ENCODE peak calls at places on chromosome 7, in eight cellular contexts. M is NB4, L is C1 segment of cervical spinal cord, O is NCI-H774, T is upper lobe of right lung, Y is heart left ventricle, K is heart right ventricle, V is NCI-H2107. N is an unnamed sample.

GRCh38 chr7:146982482-146982881 is 865.9 kb downstream of the CNTNAP2 start:
- DNase-seq in T (no peak), L (no peak), Y (no peak), O (no peak), K (no peak), V (no peak), M (no peak), N (no peak)

GRCh38 chr7:6310594-6310993 is 38.2 kb upstream of the CYTH3 start:
- DNase-seq in Y (no peak), L (no peak), K (no peak), T (no peak), V (no peak), M (no peak), O (no peak), N (no peak)

GRCh38 chr7:44066111-44066460 is 719 bp upstream of the PGAM2 start:
- DNase-seq in Y (no peak), T (peak), O (no peak), L (no peak), M (no peak), K (no peak), V (no peak), N (no peak)

GRCh38 chr7:15864260-15864991 is 177.9 kb upstream of the MEOX2 start:
- DNase-seq in Y (no peak), V (no peak), M (no peak), K (no peak), O (no peak), T (no peak), L (no peak), N (no peak)

GRCh38 chr7:148050492-148051158 is 539.9 kb upstream of the C7orf33 start:
- DNase-seq in Y (no peak), K (no peak), O (no peak), T (no peak), V (no peak), L (no peak), M (no peak), N (no peak)

GRCh38 chr7:106731637-106732036 is 70.7 kb upstream of the CCDC71L start:
- DNase-seq in O (no peak), T (no peak), M (peak), K (no peak), V (peak), L (no peak), Y (no peak), N (no peak)

GRCh38 chr7:7989985-7990761 is 21.6 kb downstream of the GLCCI1 start:
- DNase-seq in V (no peak), L (no peak), O (no peak), T (no peak), M (no peak), K (no peak), Y (no peak), N (no peak)

GRCh38 chr7:28311670-28312069 is 100.6 kb upstream of the CREB5 start:
- DNase-seq in Y (no peak), O (no peak), K (no peak), V (no peak), M (no peak), L (no peak), T (no peak), N (no peak)

GRCh38 chr7:124031919-124032318 is 948 bp downstream of the TMEM229A start:
- DNase-seq in O (no peak), K (no peak), T (no peak), L (peak), M (no peak), V (no peak), Y (no peak), N (no peak)

GRCh38 chr7:2920956-2921708 is 77.0 kb upstream of the GNA12 start:
- DNase-seq in Y (no peak), M (no peak), T (no peak), O (no peak), K (no peak), L (no peak), V (no peak), N (no peak)

GRCh38 chr7:16535500-16535899 is 8.9 kb downstream of the LRRC72 start:
- DNase-seq in L (no peak), K (no peak), O (no peak), T (no peak), Y (no peak), M (no peak), V (no peak), N (no peak)

GRCh38 chr7:117962598-117962997 is 89.4 kb upstream of the CTTNBP2 start:
- DNase-seq in M (no peak), T (no peak), Y (no peak), O (no peak), K (no peak), L (no peak), V (no peak), N (no peak)

GRCh38 chr7:101814081-101814995 is 3.1 kb upstream of the CUX1 start:
- DNase-seq in V (no peak), K (peak), Y (peak), L (peak), O (peak), T (peak), M (peak), N (peak)

GRCh38 chr7:123538189-123538714 is 3.9 kb upstream of the IQUB start:
- DNase-seq in K (no peak), L (no peak), M (no peak), T (no peak), O (no peak), Y (no peak), V (no peak), N (no peak)

GRCh38 chr7:96781919-96782318 is 72.3 kb upstream of the SEM1 start:
- DNase-seq in L (no peak), Y (no peak), K (no peak), O (no peak), M (no peak), T (no peak), V (no peak), N (no peak)

GRCh38 chr7:16098585-16099179 is 322.7 kb downstream of the CRPPA start:
- DNase-seq in Y (no peak), K (no peak), O (no peak), V (no peak), T (no peak), L (no peak), M (peak), N (no peak)

GRCh38 chr7:121366852-121367431 is 29.2 kb downstream of the FAM3C start:
- DNase-seq in M (peak), O (peak), Y (no peak), L (no peak), K (no peak), V (peak), T (no peak), N (no peak)

GRCh38 chr7:113715262-113715661 is 203.5 kb downstream of the PPP1R3A start:
- DNase-seq in M (no peak), Y (no peak), T (no peak), L (no peak), K (no peak), O (no peak), V (no peak), N (no peak)

GRCh38 chr7:78306631-78307030 is 508.1 kb downstream of the PHTF2 start:
- DNase-seq in Y (no peak), V (no peak), T (no peak), M (no peak), K (no peak), L (no peak), O (no peak), N (no peak)

GRCh38 chr7:150716368-150716767 is at the start of gene GIMAP1:
- DNase-seq in L (no peak), T (no peak), O (no peak), Y (peak), M (peak), K (peak), V (no peak), N (peak)

GRCh38 chr7:98462926-98463325 is 62.0 kb upstream of the BAIAP2L1 start:
- DNase-seq in M (no peak), V (no peak), L (no peak), O (no peak), K (no peak), T (no peak), Y (no peak), N (no peak)

GRCh38 chr7:13794581-13794980 is 194.9 kb downstream of the ETV1 start:
- DNase-seq in L (no peak), Y (no peak), T (no peak), K (no peak), O (no peak), M (no peak), V (no peak), N (no peak)

GRCh38 chr7:117567781-117568180 is 88.0 kb downstream of the CFTR start:
- DNase-seq in L (no peak), M (no peak), T (no peak), O (no peak), Y (no peak), K (no peak), V (no peak), N (no peak)

GRCh38 chr7:54544356-54545240 is 2.4 kb downstream of the VSTM2A start:
- DNase-seq in O (no peak), Y (no peak), M (no peak), L (no peak), K (no peak), T (no peak), V (no peak), N (no peak)

GRCh38 chr7:134823400-134823799 is 44.0 kb downstream of the CALD1 start:
- DNase-seq in K (no peak), M (no peak), T (no peak), L (no peak), V (no peak), Y (no peak), O (no peak), N (no peak)

GRCh38 chr7:80087051-80087767 is 47.4 kb upstream of the GNAI1 start:
- DNase-seq in V (no peak), M (no peak), K (no peak), O (no peak), Y (no peak), L (no peak), T (no peak), N (no peak)

GRCh38 chr7:24384362-24385030 is 100.5 kb downstream of the NPY start:
- DNase-seq in O (no peak), V (no peak), M (no peak), L (no peak), K (no peak), Y (no peak), T (no peak), N (no peak)

GRCh38 chr7:108076141-108076540 is 54.0 kb downstream of the LAMB4 start:
- DNase-seq in K (no peak), O (no peak), Y (no peak), M (no peak), L (no peak), V (no peak), T (no peak), N (no peak)

GRCh38 chr7:77569514-77570232 is 32.6 kb downstream of the PTPN12 start:
- DNase-seq in O (no peak), L (no peak), K (no peak), Y (no peak), T (no peak), V (no peak), M (no peak), N (no peak)

GRCh38 chr7:82019538-82019937 is 249.7 kb upstream of the HGF start:
- DNase-seq in K (no peak), V (no peak), M (no peak), L (no peak), O (no peak), Y (no peak), T (no peak), N (no peak)

GRCh38 chr7:106866298-106867281 is 1.5 kb downstream of the PIK3CG start:
- DNase-seq in K (no peak), L (no peak), T (no peak), Y (no peak), V (no peak), O (no peak), M (peak), N (no peak)

GRCh38 chr7:45922810-45923209 is 1.7 kb upstream of the IGFBP3 start:
- DNase-seq in L (no peak), Y (no peak), M (no peak), O (no peak), K (no peak), V (no peak), T (no peak), N (no peak)

GRCh38 chr7:22269963-22270362 is 87.0 kb downstream of the RAPGEF5 start:
- DNase-seq in M (no peak), V (no peak), K (no peak), Y (no peak), T (no peak), O (peak), L (no peak), N (no peak)

GRCh38 chr7:44078521-44078920 is 3.8 kb downstream of the POLM start:
- DNase-seq in O (no peak), M (no peak), T (no peak), Y (no peak), V (no peak), K (no peak), L (no peak), N (no peak)

GRCh38 chr7:64884085-64884912 is 18.8 kb upstream of the ZNF273 start:
- DNase-seq in T (no peak), V (no peak), O (no peak), K (no peak), L (no peak), M (no peak), Y (peak), N (peak)

GRCh38 chr7:112422842-112423496 is 27.3 kb upstream of the IFRD1 start:
- DNase-seq in O (peak), M (peak), Y (peak), L (peak), T (peak), V (no peak), K (peak), N (peak)

GRCh38 chr7:41383596-41383995 is 319.3 kb downstream of the INHBA start:
- DNase-seq in O (no peak), L (no peak), M (no peak), K (no peak), V (no peak), Y (no peak), T (no peak), N (no peak)

GRCh38 chr7:41984888-41985287 is 252.1 kb downstream of the GLI3 start:
- DNase-seq in V (no peak), M (no peak), T (no peak), K (no peak), O (no peak), L (no peak), Y (no peak), N (no peak)

N was measured in cardiac septum.